ENCODE peak calls at places on chromosome 14, in eight cellular contexts. P is CD8-positive, alpha-beta T cell; X is fibroblast of lung; V is tibial artery; N is SK-N-SH; B is uterus; C is Peyer's patch; Q is psoas muscle. K is an unnamed sample.

GRCh38 chr14:104751539-104752337 is 1.2 kb upstream of the SIVA1 start:
- DNase-seq in N (peak; percentile 55), P (no peak), V (no peak), B (no peak), X (no peak), C (no peak), Q (no peak), K (no peak)

GRCh38 chr14:105168496-105168978 is at the start of gene JAG2:
- DNase-seq in C (peak; percentile 75), Q (peak; percentile 68), V (no peak), B (no peak), N (peak; percentile 84), P (peak; percentile 54), X (no peak), K (no peak)

GRCh38 chr14:77708749-77709148 is 846 bp downstream of the SLIRP start:
- DNase-seq in P (no peak), N (no peak), V (no peak), X (no peak), B (no peak), C (no peak), Q (no peak), K (no peak)

GRCh38 chr14:101191882-101192660 is 288.5 kb upstream of the RTL1 start:
- DNase-seq in Q (no peak), C (peak; percentile 37), N (no peak), V (no peak), P (no peak), X (no peak), B (peak; percentile 7), K (no peak)

GRCh38 chr14:61609143-61609851 is 86.0 kb upstream of the HIF1A start:
- DNase-seq in P (no peak), X (peak; percentile 64), B (peak; percentile 29), V (no peak), C (no peak), Q (peak; percentile 34), N (peak; percentile 50), K (no peak)

GRCh38 chr14:98785578-98785977 is 486.4 kb downstream of the BCL11B start:
- DNase-seq in X (no peak), C (no peak), N (no peak), B (no peak), Q (no peak), V (no peak), P (no peak), K (no peak)

GRCh38 chr14:58985786-58986185 is 202.7 kb upstream of the DAAM1 start:
- DNase-seq in P (no peak), V (no peak), B (no peak), N (no peak), C (no peak), Q (no peak), X (no peak), K (no peak)

GRCh38 chr14:99258341-99258781 is 13.6 kb downstream of the BCL11B start:
- DNase-seq in X (no peak), C (no peak), B (no peak), Q (no peak), P (peak; percentile 21), V (no peak), N (no peak), K (peak; percentile 63)

GRCh38 chr14:45658226-45658916 is 405.4 kb upstream of the MIS18BP1 start:
- DNase-seq in N (no peak), B (no peak), V (no peak), P (no peak), Q (no peak), C (no peak), X (no peak), K (no peak)

GRCh38 chr14:99971087-99971928 is 93.9 kb upstream of the EVL start:
- DNase-seq in C (peak; percentile 89), V (peak; percentile 69), X (peak; percentile 77), P (peak; percentile 78), B (peak; percentile 86), Q (peak; percentile 84), N (peak; percentile 98), K (peak; percentile 46)

GRCh38 chr14:88168498-88169165 is 154.4 kb downstream of the KCNK10 start:
- DNase-seq in P (peak; percentile 54), B (no peak), X (peak; percentile 0), C (no peak), Q (no peak), N (peak; percentile 57), V (no peak), K (no peak)

GRCh38 chr14:61525293-61526011 is 169.9 kb upstream of the HIF1A start:
- DNase-seq in Q (peak; percentile 67), V (peak; percentile 86), P (peak; percentile 65), B (peak; percentile 50), C (peak; percentile 65), N (no peak), X (peak; percentile 57), K (peak; percentile 99)

GRCh38 chr14:43706901-43707300 is 800.2 kb downstream of the FSCB start:
- DNase-seq in X (peak; percentile 32), V (no peak), N (no peak), C (no peak), P (no peak), Q (no peak), B (no peak), K (no peak)

GRCh38 chr14:44271006-44271405 is 236.1 kb downstream of the FSCB start:
- DNase-seq in V (no peak), B (no peak), N (no peak), P (no peak), C (no peak), X (no peak), Q (no peak), K (no peak)

GRCh38 chr14:100769035-100769939 is 42.6 kb downstream of the DLK1 start:
- DNase-seq in B (no peak), C (no peak), V (no peak), Q (no peak), P (no peak), X (no peak), N (no peak), K (no peak)

GRCh38 chr14:77882098-77882497 is 82.2 kb downstream of the ADCK1 start:
- DNase-seq in V (no peak), N (peak; percentile 85), C (no peak), X (no peak), P (no peak), B (no peak), Q (peak; percentile 24), K (peak; percentile 40)

GRCh38 chr14:94392510-94392935 is 4.1 kb upstream of the SERPINA1 start:
- DNase-seq in V (peak; percentile 66), Q (peak; percentile 27), B (no peak), X (peak; percentile 50), C (no peak), P (no peak), N (no peak), K (peak; percentile 46)

GRCh38 chr14:93033983-93034670 is 81.6 kb downstream of the ITPK1 start:
- DNase-seq in N (peak; percentile 77), B (no peak), Q (no peak), X (no peak), C (no peak), V (no peak), P (peak; percentile 70), K (no peak)

GRCh38 chr14:20626274-20626673 is 15.2 kb downstream of the OR6S1 start:
- DNase-seq in N (no peak), Q (no peak), V (no peak), P (no peak), C (no peak), X (no peak), B (no peak), K (no peak)
- H3K27me3 ChIP-seq in N (peaks cover 18% of the 10 kb centered on the region), Q (peaks cover 12% of the 10 kb centered on the region), V (peaks cover 5% of the 10 kb centered on the region), P (no peaks in the 10 kb centered on the region), C (no peaks in the 10 kb centered on the region), X (peaks cover 5% of the 10 kb centered on the region), B (no peaks in the 10 kb centered on the region), K (no peaks in the 10 kb centered on the region)

DNA sequence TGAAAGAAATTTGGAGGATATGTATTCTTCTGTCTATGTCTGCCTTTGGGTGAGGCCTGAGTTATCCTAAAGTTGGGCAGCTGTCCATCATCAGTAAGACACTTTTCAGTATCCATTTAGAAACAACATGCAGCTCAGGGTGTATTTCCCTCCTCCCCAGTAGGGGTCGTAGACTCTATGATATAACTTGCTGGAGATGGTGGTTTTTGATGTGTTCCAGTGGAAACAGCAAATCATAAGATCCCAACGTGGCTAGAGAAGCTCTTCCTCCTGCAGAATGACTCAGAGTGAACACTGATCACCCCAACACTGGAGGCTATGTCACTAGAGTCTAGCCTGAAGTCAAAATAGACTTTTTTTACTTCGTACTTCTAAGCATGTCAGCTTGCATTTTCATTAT is 331.6 kb upstream of the STXBP6 start:
- DNase-seq in V (no peak), N (peak; percentile 4), X (no peak), P (no peak), Q (no peak), C (no peak), B (no peak), K (no peak)
- TF ChIP-seq CTCF in V (no peak), N (peak; percentile 57), X (no peak), P (no peak), Q (no peak), C (no peak), B (no peak), K (peak; percentile 15)

DNA sequence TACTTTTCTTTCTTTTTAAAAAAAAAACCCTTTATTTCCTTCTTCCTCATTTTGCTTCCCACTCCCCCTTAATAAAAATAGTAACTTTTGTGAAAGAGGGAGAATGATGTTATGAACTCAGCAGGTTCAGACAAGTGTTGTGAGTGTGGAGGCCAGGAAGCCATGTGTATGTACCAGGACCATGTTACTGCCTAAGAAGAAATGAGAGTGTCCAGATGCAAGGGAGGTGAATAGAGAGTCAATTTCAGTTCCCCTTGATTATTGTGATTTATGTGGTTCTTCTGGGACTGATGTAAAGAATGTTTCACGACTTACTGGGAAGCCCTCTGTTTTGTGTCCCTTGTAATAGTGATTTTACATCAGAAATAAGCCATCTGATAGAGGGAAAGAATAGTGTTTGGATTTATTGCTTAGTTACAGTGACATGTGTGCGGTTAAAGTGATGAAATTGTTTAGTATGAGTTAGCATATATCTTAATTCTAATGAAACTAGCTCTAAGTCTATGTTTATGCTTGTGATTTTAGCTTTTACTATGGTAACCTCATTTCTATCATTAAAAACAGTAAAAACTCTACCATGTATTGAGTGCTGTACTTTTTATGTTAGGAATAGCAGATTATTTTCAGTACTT is 32.5 kb downstream of the FBXO34 start:
- DNase-seq in P (no peak), V (no peak), B (no peak), X (peak; percentile 42), N (no peak), C (no peak), Q (no peak), K (peak; percentile 40)
- H3K4me1 ChIP-seq in P (no peaks in the 10 kb centered on the region), V (peaks cover 3% of the 10 kb centered on the region), B (peaks cover 3% of the 10 kb centered on the region), X (no peaks in the 10 kb centered on the region), N (peaks cover 20% of the 10 kb centered on the region), C (no peaks in the 10 kb centered on the region), Q (peaks cover 77% of the 10 kb centered on the region), K (peaks cover 24% of the 10 kb centered on the region)

GRCh38 chr14:53947452-53948180 is 9.0 kb downstream of the BMP4 start:
- DNase-seq in C (no peak), X (no peak), N (no peak), B (no peak), Q (no peak), V (no peak), P (no peak), K (no peak)

GRCh38 chr14:53948181-53948884 is 8.3 kb downstream of the BMP4 start:
- DNase-seq in C (no peak), P (no peak), V (no peak), X (no peak), Q (no peak), N (no peak), B (no peak), K (no peak)

GRCh38 chr14:53950031-53950793 is 6.4 kb downstream of the BMP4 start:
- DNase-seq in V (no peak), X (no peak), C (no peak), N (no peak), P (no peak), B (no peak), Q (no peak), K (no peak)

GRCh38 chr14:53946404-53947400 is 9.9 kb downstream of the BMP4 start:
- DNase-seq in P (no peak), Q (no peak), N (peak; percentile 51), B (no peak), X (no peak), C (peak; percentile 57), V (no peak), K (no peak)

GRCh38 chr14:53949201-53949600 is 7.4 kb downstream of the BMP4 start:
- DNase-seq in B (no peak), P (no peak), V (no peak), X (no peak), Q (no peak), N (no peak), C (no peak), K (no peak)
- H3K27me3 ChIP-seq in B (peaks cover 5% of the 10 kb centered on the region), P (peaks cover 6% of the 10 kb centered on the region), V (peaks cover 7% of the 10 kb centered on the region), X (no peaks in the 10 kb centered on the region), Q (peaks cover 17% of the 10 kb centered on the region), N (peaks cover 91% of the 10 kb centered on the region), C (no peaks in the 10 kb centered on the region), K (no peaks in the 10 kb centered on the region)